ENCODE peak calls at places on chromosomes 16 and 17, in seven cellular contexts. X, K, T, P, W, O and A are unnamed samples.
A peak's percentile ranks its signal among the peaks of the same experiment; 100 is the strongest.

GRCh38 chr16:11094838-11095565 is 150.6 kb downstream of the CLEC16A start:
- DNase-seq in X (no peak), K (no peak), T (no peak), P (no peak), W (no peak), O (no peak), A (no peak)

GRCh38 chr16:11328172-11329079 is 16.8 kb upstream of the RMI2 start:
- DNase-seq in X (peak; percentile 98), K (peak; percentile 64), T (no peak), P (peak; percentile 81), W (peak; percentile 85), O (peak; percentile 74), A (no peak)

GRCh38 chr17:82674656-82675475 is 23.6 kb downstream of the RAB40B start:
- DNase-seq in X (no peak), K (no peak), T (no peak), P (no peak), W (no peak), O (peak; percentile 8), A (no peak)

GRCh38 chr17:74458835-74459234 is 7.6 kb upstream of the CD300A start:
- DNase-seq in X (no peak), K (no peak), T (no peak), P (no peak), W (no peak), O (no peak), A (no peak)

GRCh38 chr16:84673561-84673960 is 25.2 kb downstream of the KLHL36 start:
- DNase-seq in X (no peak), K (no peak), T (no peak), P (no peak), W (no peak), O (no peak), A (no peak)

GRCh38 chr16:3460585-3460984 is 17.1 kb downstream of the NAA60 start:
- DNase-seq in X (no peak), K (no peak), T (no peak), P (no peak), W (no peak), O (no peak), A (no peak)

GRCh38 chr17:77768475-77768874 is 190.0 kb upstream of the TNRC6C start:
- DNase-seq in X (no peak), K (no peak), T (no peak), P (no peak), W (no peak), O (no peak), A (no peak)

GRCh38 chr16:11386791-11387546 is 41.7 kb downstream of the RMI2 start:
- DNase-seq in X (peak; percentile 58), K (no peak), T (no peak), P (peak; percentile 87), W (no peak), O (no peak), A (peak; percentile 58)

GRCh38 chr16:12323007-12323699 is 346.6 kb downstream of the SNX29 start:
- DNase-seq in X (no peak), K (no peak), T (no peak), P (peak; percentile 32), W (no peak), O (no peak), A (no peak)

GRCh38 chr16:1786242-1787055 is 3.7 kb downstream of the NUBP2 start:
- DNase-seq in X (no peak), K (no peak), T (no peak), P (no peak), W (no peak), O (no peak), A (no peak)

GRCh38 chr16:50548659-50549560 is 714 bp downstream of the NKD1 start:
- DNase-seq in X (peak; percentile 18), K (peak; percentile 54), T (no peak), P (peak; percentile 10), W (no peak), O (peak; percentile 18), A (peak; percentile 16)

GRCh38 chr16:53022374-53022773 is 30.3 kb downstream of the CHD9NB start:
- DNase-seq in X (peak; percentile 72), K (no peak), T (no peak), P (peak; percentile 84), W (peak; percentile 53), O (peak; percentile 36), A (peak; percentile 51)

GRCh38 chr17:22517716-22518115 is 825.4 kb downstream of the KCNJ18 start:
- DNase-seq in X (no peak), K (no peak), T (no peak), P (no peak), W (no peak), O (no peak), A (no peak)

GRCh38 chr16:74455213-74455612 is 33.9 kb upstream of the CLEC18B start:
- DNase-seq in X (peak; percentile 90), K (no peak), T (no peak), P (no peak), W (no peak), O (peak; percentile 43), A (no peak)

GRCh38 chr17:7755095-7755890 is 37.7 kb downstream of the DNAH2 start:
- DNase-seq in X (no peak), K (no peak), T (no peak), P (peak; percentile 9), W (no peak), O (peak; percentile 68), A (no peak)

GRCh38 chr17:4005296-4006164 is 41.3 kb upstream of the ATP2A3 start:
- DNase-seq in X (no peak), K (no peak), T (no peak), P (no peak), W (no peak), O (no peak), A (no peak)

GRCh38 chr17:76385892-76386786 is 1.7 kb downstream of the SPHK1 start:
- DNase-seq in X (peak; percentile 89), K (peak; percentile 87), T (peak; percentile 52), P (peak; percentile 84), W (peak; percentile 88), O (peak; percentile 74), A (peak; percentile 88)

GRCh38 chr17:82496529-82497434 is 22.8 kb upstream of the FOXK2 start:
- DNase-seq in X (peak; percentile 95), K (peak; percentile 99), T (peak; percentile 85), P (peak; percentile 95), W (peak; percentile 93), O (peak; percentile 83), A (peak; percentile 99)

GRCh38 chr17:63116228-63116627 is 150.2 kb downstream of the TANC2 start:
- DNase-seq in X (no peak), K (no peak), T (no peak), P (peak; percentile 59), W (peak; percentile 41), O (no peak), A (no peak)
- TF ChIP-seq CTCF in X (peak; percentile 4), K (no peak), T (no peak), P (peak; percentile 59), W (peak; percentile 65), O (peak; percentile 3), A (peak; percentile 61)

GRCh38 chr16:30977502-30977901 is 7.5 kb upstream of the HSD3B7 start:
- DNase-seq in X (no peak), K (no peak), T (no peak), P (peak; percentile 50), W (no peak), O (no peak), A (peak; percentile 41)
- TF ChIP-seq CTCF in X (peak; percentile 29), K (no peak), T (no peak), P (peak; percentile 61), W (peak; percentile 40), O (peak; percentile 37), A (peak; percentile 83)

GRCh38 chr17:81139965-81140364 is 25.3 kb upstream of the PVALEF start:
- DNase-seq in X (no peak), K (no peak), T (no peak), P (no peak), W (no peak), O (no peak), A (no peak)
- TF ChIP-seq CTCF in X (no peak), K (no peak), T (no peak), P (no peak), W (no peak), O (no peak), A (no peak)

DNA sequence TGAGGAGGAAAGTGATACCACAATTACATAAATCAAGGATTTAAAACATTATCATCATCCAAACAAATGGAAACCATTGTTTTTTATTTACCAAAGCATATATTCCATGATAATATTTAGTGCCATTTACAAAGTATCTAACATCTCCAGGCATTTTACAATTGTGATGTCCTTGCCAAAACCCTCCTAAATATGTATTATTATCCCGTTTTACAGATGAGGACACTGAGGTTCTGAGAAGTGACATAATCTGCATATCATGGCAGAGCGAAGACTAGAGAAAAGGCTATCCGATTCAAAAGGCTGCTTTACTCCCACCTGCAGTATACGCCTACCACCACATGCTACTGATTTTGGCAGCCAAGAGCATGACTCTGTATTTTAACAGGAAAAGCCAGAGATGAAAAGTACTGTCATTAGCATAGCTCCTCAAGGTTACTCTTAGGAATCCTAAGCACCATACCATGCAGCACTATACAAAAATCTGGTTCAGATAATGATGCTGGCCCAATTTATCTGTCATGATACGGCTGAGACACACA is 301.4 kb downstream of the CA10 start:
- DNase-seq in X (no peak), K (no peak), T (no peak), P (peak; percentile 18), W (peak; percentile 39), O (no peak), A (no peak)
- TF ChIP-seq CTCF in X (no peak), K (no peak), T (no peak), P (peak; percentile 25), W (no peak), O (peak; percentile 2), A (peak; percentile 20)

DNA sequence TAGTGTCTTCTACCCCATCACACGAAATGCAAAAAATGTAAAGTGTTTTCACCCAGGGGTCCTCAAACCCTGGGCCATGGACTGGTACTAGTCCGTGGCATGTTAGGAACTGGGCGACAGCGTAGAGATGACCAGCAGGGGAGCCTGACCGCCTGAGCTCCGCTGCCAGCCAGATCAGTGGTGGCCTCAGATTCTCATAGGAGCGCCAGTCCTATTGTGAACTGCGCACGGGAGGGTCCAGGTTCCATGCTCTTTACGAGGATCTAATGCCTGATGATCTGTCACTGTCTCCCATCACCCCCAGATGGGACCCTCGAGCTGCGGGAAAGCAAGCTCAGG is 4.5 kb downstream of the SCARF1 start:
- DNase-seq in X (no peak), K (no peak), T (no peak), P (no peak), W (no peak), O (no peak), A (no peak)
- TF ChIP-seq CTCF in X (no peak), K (no peak), T (no peak), P (no peak), W (no peak), O (no peak), A (peak; percentile 12)